ENCODE peak calls at places on chromosomes 6 and 20, in five cellular contexts. U, H, F, N and M are unnamed samples.

GRCh38 chr6:134373282-134373922 is 55.5 kb upstream of the SGK1 start:
- DNase-seq in U (no peak), H (peak; percentile 88), F (peak; percentile 59), N (no peak), M (peak; percentile 53)

GRCh38 chr20:61340157-61340556 is 88.1 kb downstream of the CDH4 start:
- DNase-seq in U (no peak), H (no peak), F (no peak), N (no peak), M (no peak)

GRCh38 chr20:58479666-58480454 is 35.3 kb downstream of the APCDD1L start:
- DNase-seq in U (no peak), H (no peak), F (no peak), N (no peak), M (no peak)

GRCh38 chr20:32251470-32251869 is 26.0 kb upstream of the KIF3B start:
- DNase-seq in U (no peak), H (no peak), F (no peak), N (no peak), M (no peak)

GRCh38 chr6:25088513-25088912 is 152.8 kb upstream of the RIPOR2 start:
- DNase-seq in U (no peak), H (peak; percentile 83), F (no peak), N (no peak), M (no peak)

GRCh38 chr6:16249971-16250370 is 11.6 kb downstream of the GMPR start:
- DNase-seq in U (no peak), H (peak; percentile 40), F (no peak), N (no peak), M (no peak)

GRCh38 chr6:112289039-112289566 is 34.7 kb upstream of the LAMA4 start:
- DNase-seq in U (no peak), H (peak; percentile 90), F (peak; percentile 71), N (peak; percentile 61), M (peak; percentile 77)

GRCh38 chr6:169047345-169047744 is 206.3 kb downstream of the THBS2 start:
- DNase-seq in U (no peak), H (no peak), F (no peak), N (no peak), M (no peak)

GRCh38 chr6:141463237-141463977 is 669.3 kb upstream of the GJE1 start:
- DNase-seq in U (no peak), H (peak; percentile 70), F (no peak), N (no peak), M (peak; percentile 21)

GRCh38 chr6:2630891-2631458 is 119.7 kb downstream of the MYLK4 start:
- DNase-seq in U (no peak), H (peak; percentile 96), F (no peak), N (no peak), M (no peak)

GRCh38 chr6:143501851-143502250 is 9.7 kb downstream of the FUCA2 start:
- DNase-seq in U (no peak), H (no peak), F (no peak), N (no peak), M (no peak)

GRCh38 chr6:28371706-28372451 is 22.1 kb downstream of the ZKSCAN3 start:
- DNase-seq in U (no peak), H (no peak), F (no peak), N (no peak), M (peak; percentile 83)

GRCh38 chr6:134247271-134247833 is 70.6 kb downstream of the SGK1 start:
- DNase-seq in U (no peak), H (no peak), F (no peak), N (no peak), M (no peak)

GRCh38 chr20:60695223-60695622 is 556.8 kb upstream of the CDH4 start:
- DNase-seq in U (no peak), H (peak; percentile 97), F (no peak), N (no peak), M (no peak)

GRCh38 chr20:9741996-9742395 is 96.9 kb downstream of the PAK5 start:
- DNase-seq in U (no peak), H (no peak), F (no peak), N (no peak), M (no peak)

GRCh38 chr6:97674802-97675201 is 391.8 kb upstream of the MMS22L start:
- DNase-seq in U (no peak), H (peak; percentile 84), F (no peak), N (no peak), M (no peak)

GRCh38 chr6:144659735-144660246 is 374.7 kb downstream of the UTRN start:
- DNase-seq in U (no peak), H (peak; percentile 27), F (no peak), N (no peak), M (no peak)

GRCh38 chr6:109580519-109580918 is 97.5 kb upstream of the ZBTB24 start:
- DNase-seq in U (no peak), H (peak; percentile 56), F (no peak), N (no peak), M (no peak)

GRCh38 chr6:41872102-41872602 is 23.0 kb downstream of the USP49 start:
- DNase-seq in U (no peak), H (no peak), F (no peak), N (no peak), M (no peak)

GRCh38 chr6:114421219-114421618 is 78.4 kb upstream of the HS3ST5 start:
- DNase-seq in U (no peak), H (no peak), F (no peak), N (no peak), M (no peak)

GRCh38 chr20:48324744-48325143 is 503.1 kb downstream of the PREX1 start:
- DNase-seq in U (no peak), H (no peak), F (no peak), N (no peak), M (no peak)

GRCh38 chr20:62358728-62359490 is 8.2 kb downstream of the LAMA5 start:
- DNase-seq in U (no peak), H (no peak), F (no peak), N (peak; percentile 27), M (no peak)

GRCh38 chr6:63858691-63859090 is 223.1 kb downstream of the PHF3 start:
- DNase-seq in U (no peak), H (no peak), F (no peak), N (no peak), M (no peak)

GRCh38 chr6:16409531-16410441 is 171.4 kb downstream of the GMPR start:
- DNase-seq in U (peak; percentile 10), H (peak; percentile 45), F (peak; percentile 74), N (peak; percentile 50), M (peak; percentile 63)

GRCh38 chr6:142302427-142303190 is 802 bp downstream of the ADGRG6 start:
- DNase-seq in U (no peak), H (no peak), F (no peak), N (no peak), M (no peak)

GRCh38 chr20:8082999-8083398 is 49.1 kb upstream of the PLCB1 start:
- DNase-seq in U (no peak), H (peak; percentile 70), F (peak; percentile 28), N (no peak), M (no peak)

GRCh38 chr6:116779569-116780164 is 14.1 kb upstream of the FAM162B start:
- DNase-seq in U (no peak), H (peak; percentile 21), F (no peak), N (no peak), M (no peak)

GRCh38 chr6:66961191-66961590 is 1254.2 kb upstream of the EYS start:
- DNase-seq in U (no peak), H (no peak), F (no peak), N (no peak), M (no peak)

GRCh38 chr6:84916704-84917103 is 152.3 kb upstream of the TBX18 start:
- DNase-seq in U (no peak), H (no peak), F (no peak), N (no peak), M (no peak)

GRCh38 chr6:5012531-5012930 is 8.7 kb upstream of the RPP40 start:
- DNase-seq in U (no peak), H (peak; percentile 15), F (no peak), N (no peak), M (no peak)

GRCh38 chr20:32235331-32236047 is 27.8 kb downstream of the POFUT1 start:
- DNase-seq in U (no peak), H (no peak), F (no peak), N (no peak), M (no peak)

DNA sequence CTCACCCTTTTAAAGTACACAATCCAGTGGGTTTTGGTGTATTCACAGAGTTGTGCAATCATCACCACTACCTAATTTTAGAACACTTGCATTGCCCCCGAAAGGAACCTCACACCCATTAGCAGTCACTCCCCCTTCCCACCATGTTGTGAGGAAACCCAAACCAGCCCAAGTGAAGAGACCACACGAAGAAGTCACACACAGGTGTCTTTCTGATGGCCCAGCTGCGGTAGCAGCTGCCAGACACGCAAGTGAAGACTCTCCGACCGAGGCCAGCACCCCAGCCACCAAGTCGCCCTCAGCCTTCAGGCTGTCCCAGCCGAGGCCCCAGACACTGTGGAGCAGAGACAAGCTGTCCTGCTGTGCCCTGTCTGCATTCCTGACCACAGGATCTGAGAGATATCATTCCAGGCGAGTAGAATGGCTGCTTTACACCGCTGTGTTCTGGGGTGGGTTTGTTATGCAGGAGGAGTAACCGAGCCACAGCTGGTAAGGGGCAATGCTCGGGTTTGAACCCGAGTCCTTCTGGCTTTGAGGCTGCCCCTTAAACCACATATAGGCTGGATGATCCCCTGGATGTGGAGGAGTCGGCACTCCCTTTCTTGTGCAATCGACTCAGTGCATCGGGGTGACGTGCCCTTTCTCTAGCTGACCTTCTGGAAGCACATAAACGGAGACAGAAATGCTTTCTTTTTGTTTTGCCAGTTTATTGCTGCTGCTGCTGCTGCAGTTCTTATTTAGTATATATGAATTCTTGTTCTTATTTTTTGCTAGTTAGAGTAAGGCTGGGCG is 59.0 kb upstream of the PTPN1 start:
- DNase-seq in U (no peak), H (peak; percentile 36), F (peak; percentile 55), N (no peak), M (peak; percentile 54)
- H3K4me3 ChIP-seq in U (no peak overlapping the region), H (no peak overlapping the region), F (peak overlapping the region; percentile 24), N (no peak overlapping the region), M (no peak overlapping the region)

GRCh38 chr20:41395669-41396664 is 29.3 kb upstream of the EMILIN3 start:
- DNase-seq in U (no peak), H (no peak), F (no peak), N (no peak), M (no peak)
- H3K27ac ChIP-seq in U (peak overlapping the region; percentile 51), H (no peak overlapping the region), F (peak overlapping the region; percentile 50), N (peak overlapping the region; percentile 69), M (peak overlapping the region; percentile 56)

DNA sequence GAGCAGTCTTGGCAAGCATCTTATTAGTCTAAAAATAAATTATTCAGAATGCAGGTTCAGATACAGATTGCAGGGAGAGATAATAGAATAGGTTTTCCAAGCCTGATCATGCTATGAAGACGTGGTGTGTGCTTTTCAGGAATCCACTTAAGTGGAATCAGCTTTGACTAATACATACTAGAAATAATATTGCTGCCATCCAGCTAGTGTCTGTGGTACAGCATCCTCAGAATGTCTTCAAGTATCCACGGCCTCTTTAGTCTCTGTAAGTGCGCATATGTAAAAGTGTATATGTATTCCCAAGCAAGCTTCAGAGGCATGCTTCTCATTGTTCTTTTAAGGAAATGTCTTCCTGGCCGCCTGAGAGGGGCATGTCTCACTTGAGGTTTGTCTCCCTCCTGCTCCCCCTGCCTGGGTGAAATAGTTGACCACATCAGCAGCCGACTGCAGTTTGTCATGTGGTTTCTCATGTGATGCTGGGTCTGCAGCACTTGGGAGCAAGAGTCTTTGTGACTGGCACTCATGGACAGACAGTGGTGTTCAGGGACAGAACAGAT is 150.9 kb downstream of the PRL start:
- DNase-seq in U (no peak), H (peak; percentile 82), F (peak; percentile 9), N (no peak), M (peak; percentile 17)
- TF ChIP-seq CTCF in U (peak; percentile 8), H (peak; percentile 46), F (peak; percentile 46), N (no peak), M (no peak)

GRCh38 chr6:158242071-158242606 is 70.1 kb upstream of the TULP4 start:
- DNase-seq in U (no peak), H (no peak), F (no peak), N (no peak), M (no peak)
- H3K4me3 ChIP-seq in U (no peak overlapping the region), H (no peak overlapping the region), F (no peak overlapping the region), N (no peak overlapping the region), M (no peak overlapping the region)